ENCODE peak calls at places on chromosomes 12 and 14, in six cellular contexts. E is astrocyte of the spinal cord, Y is body of pancreas, O is heart left ventricle, A is fibroblast of lung, C is WTC11. P is an unnamed sample.

GRCh38 chr12:46580445-46580844 is 207.9 kb upstream of the SLC38A2 start:
- DNase-seq in A (no peak), Y (no peak), C (no peak), O (no peak), E (no peak), P (no peak)

GRCh38 chr14:67491285-67491684 is 2.8 kb upstream of the TMEM229B start:
- DNase-seq in E (no peak), C (no peak), O (no peak), Y (no peak), A (no peak), P (no peak)

GRCh38 chr14:72781476-72782181 is 112.3 kb downstream of the DPF3 start:
- DNase-seq in Y (no peak), A (peak; percentile 51), E (peak; percentile 81), O (no peak), C (no peak), P (peak; percentile 85)

GRCh38 chr12:130076752-130077151 is 85.5 kb upstream of the FZD10 start:
- DNase-seq in E (no peak), Y (no peak), A (no peak), O (no peak), C (no peak), P (no peak)

GRCh38 chr12:53501615-53502181 is 615 bp downstream of the TARBP2 start:
- DNase-seq in A (no peak), C (no peak), Y (no peak), O (no peak), E (no peak), P (no peak)

GRCh38 chr12:41254546-41254945 is 66.4 kb downstream of the PDZRN4 start:
- DNase-seq in E (no peak), A (no peak), Y (no peak), C (no peak), O (no peak), P (no peak)

GRCh38 chr14:61479746-61480502 is 158.5 kb downstream of the PRKCH start:
- DNase-seq in C (no peak), Y (no peak), E (no peak), A (no peak), O (no peak), P (no peak)

GRCh38 chr12:97758102-97758501 is 295.5 kb downstream of the RMST start:
- DNase-seq in E (no peak), C (no peak), A (no peak), Y (no peak), O (no peak), P (no peak)

GRCh38 chr14:61101803-61102548 is 120.9 kb downstream of the SLC38A6 start:
- DNase-seq in E (peak; percentile 67), Y (no peak), O (no peak), A (peak; percentile 66), C (peak; percentile 34), P (peak; percentile 75)

GRCh38 chr14:65940056-65940735 is 527.7 kb downstream of the FUT8 start:
- DNase-seq in E (no peak), Y (no peak), C (no peak), O (no peak), A (no peak), P (no peak)

GRCh38 chr12:12983420-12984035 is 16.5 kb downstream of the HEBP1 start:
- DNase-seq in A (peak; percentile 73), E (peak; percentile 62), C (no peak), O (no peak), Y (peak; percentile 22), P (peak; percentile 80)

GRCh38 chr14:26454105-26454504 is 143.7 kb downstream of the NOVA1 start:
- DNase-seq in A (no peak), E (no peak), Y (no peak), O (no peak), C (no peak), P (no peak)

GRCh38 chr12:110702081-110702480 is 13.2 kb upstream of the HVCN1 start:
- DNase-seq in Y (no peak), O (no peak), E (no peak), C (no peak), A (no peak), P (no peak)

GRCh38 chr14:86723254-86723624 is 1193.3 kb downstream of the FLRT2 start:
- DNase-seq in A (no peak), O (no peak), E (no peak), C (no peak), Y (no peak), P (no peak)

GRCh38 chr14:63663428-63664142 is 21.9 kb upstream of the WDR89 start:
- DNase-seq in C (peak; percentile 25), Y (peak; percentile 61), A (no peak), E (no peak), O (no peak), P (peak; percentile 25)

GRCh38 chr12:105033851-105034250 is 47.7 kb downstream of the NOPCHAP1 start:
- DNase-seq in C (no peak), O (no peak), A (no peak), Y (no peak), E (no peak), P (no peak)

GRCh38 chr12:116687888-116688287 is 50.0 kb downstream of the SPRING1 start:
- DNase-seq in O (peak; percentile 54), E (no peak), A (no peak), Y (peak; percentile 40), C (peak; percentile 86), P (peak; percentile 34)

GRCh38 chr12:40253936-40254335 is 29.1 kb downstream of the LRRK2 start:
- DNase-seq in Y (no peak), A (peak; percentile 62), C (no peak), E (peak; percentile 73), O (no peak), P (peak; percentile 62)

GRCh38 chr12:127675936-127676335 is 591.0 kb upstream of the TMEM132C start:
- DNase-seq in E (no peak), O (no peak), A (no peak), Y (no peak), C (no peak), P (no peak)

GRCh38 chr12:563250-563781 is 99.9 kb downstream of the NINJ2 start:
- DNase-seq in O (no peak), C (no peak), Y (no peak), A (no peak), E (peak; percentile 71), P (peak; percentile 49)

GRCh38 chr14:68245146-68246073 is 425.8 kb downstream of the RAD51B start:
- DNase-seq in E (peak; percentile 59), Y (peak; percentile 31), C (no peak), A (peak; percentile 66), O (peak; percentile 32), P (peak; percentile 92)

GRCh38 chr14:70641548-70642312 is at the start of gene TTC9:
- DNase-seq in Y (no peak), C (peak; percentile 51), O (no peak), E (no peak), A (no peak), P (no peak)

GRCh38 chr14:64801800-64802199 is 77.9 kb downstream of the SPTB start:
- DNase-seq in Y (no peak), E (peak; percentile 20), A (no peak), O (no peak), C (peak; percentile 72), P (peak; percentile 45)

GRCh38 chr12:67344979-67345710 is 76.0 kb downstream of the CAND1 start:
- DNase-seq in A (no peak), O (no peak), Y (no peak), E (no peak), C (no peak), P (no peak)

GRCh38 chr12:20404576-20405346 is 36.4 kb downstream of the PDE3A start:
- DNase-seq in O (no peak), Y (peak; percentile 30), C (no peak), A (peak; percentile 31), E (peak; percentile 22), P (peak; percentile 64)

GRCh38 chr12:80714055-80714454 is 2.7 kb upstream of the MYF5 start:
- DNase-seq in C (peak; percentile 55), A (peak; percentile 31), E (peak; percentile 53), Y (no peak), O (no peak), P (no peak)

GRCh38 chr12:126767334-126767733 is 1499.6 kb upstream of the TMEM132C start:
- DNase-seq in Y (no peak), O (no peak), A (no peak), C (no peak), E (no peak), P (no peak)

GRCh38 chr14:76918751-76919421 is 92.7 kb downstream of the LRRC74A start:
- DNase-seq in O (peak; percentile 98), E (peak; percentile 99), C (peak; percentile 53), Y (peak; percentile 95), A (peak; percentile 99), P (peak; percentile 96)
- TF ChIP-seq CTCF in O (peak; percentile 17), E (no peak), C (no peak), Y (peak; percentile 31), A (no peak), P (no peak)

GRCh38 chr12:118704517-118704916 is 276.8 kb upstream of the SRRM4 start:
- DNase-seq in E (no peak), C (peak; percentile 41), Y (no peak), O (no peak), A (no peak), P (no peak)
- TF ChIP-seq CTCF in E (no peak), C (no peak), Y (no peak), O (no peak), A (no peak), P (no peak)

GRCh38 chr14:79584679-79585078 is 626.6 kb downstream of the DIO2 start:
- DNase-seq in C (no peak), O (no peak), E (peak; percentile 94), Y (peak; percentile 8), A (peak; percentile 95), P (peak; percentile 96)
- TF ChIP-seq CTCF in C (no peak), O (no peak), E (peak; percentile 44), Y (no peak), A (peak; percentile 64), P (peak; percentile 69)

GRCh38 chr12:123598522-123598921 is 3.4 kb upstream of the DDX55 start:
- DNase-seq in O (no peak), A (no peak), C (no peak), Y (no peak), E (no peak), P (no peak)

GRCh38 chr12:123599721-123600120 is 2.2 kb upstream of the DDX55 start:
- DNase-seq in Y (no peak), A (no peak), E (no peak), O (no peak), C (no peak), P (no peak)

GRCh38 chr12:123602651-123603195 is 824 bp downstream of the DDX55 start:
- DNase-seq in O (no peak), C (no peak), E (no peak), Y (no peak), A (no peak), P (peak; percentile 36)

GRCh38 chr12:123599310-123599709 is 2.6 kb upstream of the DDX55 start:
- DNase-seq in O (no peak), A (no peak), Y (no peak), C (no peak), E (no peak), P (no peak)

DNA sequence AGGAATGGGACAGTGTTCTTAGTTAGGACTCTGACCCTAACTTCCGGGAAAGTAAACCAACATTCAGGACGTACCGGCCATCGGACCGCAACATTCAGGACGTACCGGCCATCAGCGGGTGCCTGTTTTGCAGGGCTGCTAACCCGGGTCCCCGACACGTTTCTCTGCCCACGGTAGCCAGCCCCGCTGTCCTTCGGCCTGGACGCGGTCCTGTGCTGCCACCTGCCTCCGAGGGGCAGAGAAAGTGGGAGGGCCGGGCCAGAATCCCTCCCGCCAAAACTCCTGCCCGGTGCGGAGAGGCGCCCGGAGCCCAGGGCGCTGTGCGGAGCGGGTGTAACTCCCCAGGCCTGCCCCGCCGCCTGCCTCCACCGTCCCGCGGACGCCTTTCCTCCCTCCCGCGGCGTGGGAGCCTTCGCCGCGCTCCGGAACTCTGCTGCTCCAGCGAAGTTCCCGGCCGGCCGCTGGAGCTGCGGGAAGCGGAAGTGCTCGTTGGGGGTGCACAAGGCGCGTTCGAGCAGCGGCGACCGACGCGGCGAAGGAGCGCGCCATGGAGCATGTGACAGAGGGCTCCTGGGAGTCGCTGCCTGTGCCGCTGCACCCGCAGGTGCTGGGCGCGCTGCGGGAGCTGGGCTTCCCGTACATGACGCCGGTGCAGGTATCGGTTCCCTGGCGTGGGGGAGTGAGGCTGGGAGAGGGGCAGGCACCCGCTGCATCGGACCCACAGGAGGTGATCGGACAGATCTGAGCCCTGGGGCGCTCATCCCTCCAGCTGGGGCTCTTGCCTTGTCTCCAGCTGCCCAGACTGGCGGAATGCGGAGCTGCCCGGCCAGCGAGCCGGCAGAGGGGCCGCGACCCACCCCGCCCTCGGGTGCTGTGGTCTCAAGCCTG is at the start of gene DDX55:
- DNase-seq in O (peak; percentile 83), Y (peak; percentile 86), A (peak; percentile 86), E (peak; percentile 82), C (peak; percentile 75), P (peak; percentile 88)
- TF ChIP-seq CTCF in O (peak; percentile 81), Y (peak; percentile 84), A (peak; percentile 24), E (peak; percentile 51), C (no peak), P (peak; percentile 58)

P was measured in choroid plexus epithelial cell.